ENCODE peak calls at places on chromosomes 5 and 9, in nine cellular contexts. N is mesenchymal stem cell, T is HCT116, R is heart right ventricle, F is hepatocyte, A is transverse colon, V is breast epithelium, L is sigmoid colon, E is RWPE1. U is an unnamed sample.
A peak's percentile ranks its signal among the peaks of the same experiment; 100 is the strongest.

GRCh38 chr5:42756630-42757601 is at the start of gene CCDC152:
- DNase-seq in N (peak; percentile 7), T (no peak), R (peak; percentile 5), F (no peak), A (no peak), V (no peak), L (no peak), E (no peak), U (no peak)

GRCh38 chr5:59169101-59169767 is 586.4 kb downstream of the RAB3C start:
- DNase-seq in N (no peak), T (no peak), R (no peak), F (no peak), A (no peak), V (no peak), L (no peak), E (no peak), U (no peak)

GRCh38 chr5:92885950-92886349 is 695.1 kb downstream of the NR2F1-AS1 start:
- DNase-seq in N (no peak), T (no peak), R (no peak), F (no peak), A (no peak), V (no peak), L (no peak), E (no peak), U (no peak)

GRCh38 chr9:127693697-127694096 is 13.1 kb upstream of the CFAP157 start:
- DNase-seq in N (no peak), T (no peak), R (no peak), F (no peak), A (no peak), V (no peak), L (no peak), E (no peak), U (no peak)

GRCh38 chr9:98866435-98867108 is 59.1 kb downstream of the GALNT12 start:
- DNase-seq in N (no peak), T (no peak), R (no peak), F (no peak), A (no peak), V (no peak), L (no peak), E (no peak), U (no peak)

GRCh38 chr5:35826561-35826960 is 30.1 kb upstream of the IL7R start:
- DNase-seq in N (no peak), T (no peak), R (no peak), F (no peak), A (no peak), V (no peak), L (no peak), E (no peak), U (no peak)

GRCh38 chr5:80711938-80712337 is 57.2 kb upstream of the DHFR start:
- DNase-seq in N (peak; percentile 44), T (peak; percentile 19), R (no peak), F (peak; percentile 34), A (no peak), V (no peak), L (no peak), E (peak; percentile 34), U (no peak)

GRCh38 chr5:35129276-35129675 is 81.5 kb upstream of the AGXT2 start:
- DNase-seq in N (peak; percentile 68), T (no peak), R (no peak), F (peak; percentile 20), A (no peak), V (no peak), L (no peak), E (peak; percentile 26), U (no peak)

GRCh38 chr5:176846335-176847140 is 36.2 kb downstream of the UNC5A start:
- DNase-seq in N (no peak), T (no peak), R (no peak), F (peak; percentile 26), A (no peak), V (no peak), L (no peak), E (no peak), U (no peak)

GRCh38 chr5:133321286-133321832 is 269.5 kb downstream of the HSPA4 start:
- DNase-seq in N (no peak), T (no peak), R (no peak), F (no peak), A (no peak), V (no peak), L (no peak), E (no peak), U (no peak)

GRCh38 chr5:113265190-113265589 is 169.6 kb downstream of the TSSK1B start:
- DNase-seq in N (no peak), T (no peak), R (no peak), F (no peak), A (no peak), V (no peak), L (no peak), E (no peak), U (no peak)

GRCh38 chr5:177111720-177112394 is 21.7 kb upstream of the NSD1 start:
- DNase-seq in N (peak; percentile 60), T (peak; percentile 38), R (no peak), F (peak; percentile 69), A (peak; percentile 60), V (no peak), L (no peak), E (peak; percentile 81), U (no peak)

GRCh38 chr9:126222835-126223431 is 103.7 kb upstream of the MVB12B start:
- DNase-seq in N (no peak), T (no peak), R (no peak), F (no peak), A (no peak), V (no peak), L (no peak), E (no peak), U (no peak)

GRCh38 chr5:103475629-103476240 is 86.9 kb downstream of the NUDT12 start:
- DNase-seq in N (peak; percentile 58), T (peak; percentile 33), R (no peak), F (peak; percentile 71), A (no peak), V (no peak), L (no peak), E (peak; percentile 55), U (no peak)

DNA sequence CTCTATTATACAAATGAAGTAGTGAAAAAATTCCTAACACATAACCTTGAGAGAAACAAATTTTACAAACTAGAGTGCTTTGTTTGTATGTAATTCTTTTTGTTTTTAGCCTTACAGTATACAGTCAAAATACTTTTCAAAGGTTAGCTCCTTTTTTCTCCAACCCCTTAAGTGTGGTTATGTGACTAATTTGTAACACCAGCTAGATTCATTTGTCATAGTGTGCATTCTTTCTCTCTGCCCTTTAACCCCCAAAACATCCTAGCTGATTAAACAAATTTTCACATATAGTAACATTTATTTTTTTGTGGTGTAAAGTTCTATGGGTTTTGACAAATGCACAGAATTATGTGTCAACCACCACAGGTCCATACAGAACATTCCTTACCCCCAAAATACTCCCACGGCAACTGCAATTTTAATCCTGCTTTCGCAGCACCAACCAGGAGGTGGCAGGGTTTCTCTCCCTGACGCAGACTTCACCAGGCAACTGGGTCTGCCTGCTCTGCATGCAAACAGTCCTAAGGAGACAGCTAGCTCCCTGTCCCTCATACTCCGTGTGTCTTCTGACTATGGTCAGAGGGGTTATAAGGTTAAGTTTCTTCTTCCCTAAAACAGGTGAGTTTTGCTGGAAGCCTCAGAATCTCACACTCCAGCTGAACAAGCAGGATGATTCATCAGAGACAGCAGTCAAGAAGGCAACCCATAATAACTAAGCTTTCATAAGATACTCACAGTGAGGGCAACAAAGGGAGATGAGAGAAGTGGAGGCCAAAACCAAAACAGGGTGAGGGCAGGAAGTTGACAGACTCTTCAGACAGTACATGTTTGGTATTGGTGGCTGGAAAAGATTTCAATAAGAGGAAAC is 44.5 kb upstream of the NR5A1 start:
- DNase-seq in N (peak; percentile 79), T (peak; percentile 46), R (peak; percentile 30), F (peak; percentile 72), A (peak; percentile 42), V (no peak), L (no peak), E (peak; percentile 82), U (no peak)
- H3K27ac ChIP-seq in N (peak overlapping the region; percentile 86), T (no peak overlapping the region), R (no peak overlapping the region), F (no peak overlapping the region), A (no peak overlapping the region), V (no peak overlapping the region), L (no peak overlapping the region), E (no peak overlapping the region), U (peak overlapping the region; percentile 50)

DNA sequence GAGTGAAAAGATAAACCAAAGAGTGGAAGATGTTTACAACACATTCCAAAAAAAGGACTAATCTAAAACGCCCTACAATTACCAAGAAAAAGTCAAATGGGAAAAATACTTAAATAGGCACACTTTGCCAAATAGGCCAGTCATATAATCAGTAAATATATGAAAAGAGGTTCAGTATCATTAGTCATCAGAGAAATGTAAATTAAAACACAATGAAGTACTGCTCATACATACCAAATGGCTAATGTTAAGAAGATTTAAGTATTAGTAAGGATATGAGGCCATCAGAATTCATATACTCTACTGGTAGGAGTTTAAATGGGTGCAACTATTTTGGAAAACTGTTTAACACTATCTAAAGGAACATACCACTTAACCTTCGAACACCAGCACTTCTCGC is 47.6 kb downstream of the ZDHHC21 start:
- DNase-seq in N (peak; percentile 7), T (no peak), R (no peak), F (no peak), A (no peak), V (no peak), L (no peak), E (no peak), U (peak; percentile 3)
- H3K27ac ChIP-seq in N (no peak overlapping the region), T (no peak overlapping the region), R (no peak overlapping the region), F (no peak overlapping the region), A (no peak overlapping the region), V (no peak overlapping the region), L (no peak overlapping the region), E (no peak overlapping the region), U (no peak overlapping the region)

DNA sequence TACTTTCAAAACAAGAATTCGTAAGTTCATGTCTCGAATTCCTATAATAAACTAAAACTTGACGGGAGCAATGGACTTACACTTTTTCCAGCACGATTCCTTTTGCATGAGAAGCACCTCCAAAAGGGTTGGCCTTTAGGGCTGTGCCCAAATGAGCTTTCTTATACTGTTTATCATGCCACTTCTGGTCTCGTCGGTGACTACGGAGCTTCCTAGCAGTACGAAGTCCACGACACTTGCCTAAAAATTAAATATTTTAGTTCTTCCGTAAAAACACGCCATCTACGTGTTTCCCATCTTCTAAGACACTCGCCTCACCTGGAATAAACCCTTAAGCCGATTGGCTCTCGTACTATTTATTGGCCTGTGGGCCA is 554 bp downstream of the RPS23 start:
- DNase-seq in N (no peak), T (no peak), R (no peak), F (no peak), A (no peak), V (no peak), L (no peak), E (no peak), U (no peak)
- H3K27ac ChIP-seq in N (no peak overlapping the region), T (peak overlapping the region; percentile 74), R (no peak overlapping the region), F (peak overlapping the region; percentile 87), A (peak overlapping the region; percentile 85), V (peak overlapping the region; percentile 85), L (peak overlapping the region; percentile 88), E (peak overlapping the region; percentile 83), U (peak overlapping the region; percentile 75)

DNA sequence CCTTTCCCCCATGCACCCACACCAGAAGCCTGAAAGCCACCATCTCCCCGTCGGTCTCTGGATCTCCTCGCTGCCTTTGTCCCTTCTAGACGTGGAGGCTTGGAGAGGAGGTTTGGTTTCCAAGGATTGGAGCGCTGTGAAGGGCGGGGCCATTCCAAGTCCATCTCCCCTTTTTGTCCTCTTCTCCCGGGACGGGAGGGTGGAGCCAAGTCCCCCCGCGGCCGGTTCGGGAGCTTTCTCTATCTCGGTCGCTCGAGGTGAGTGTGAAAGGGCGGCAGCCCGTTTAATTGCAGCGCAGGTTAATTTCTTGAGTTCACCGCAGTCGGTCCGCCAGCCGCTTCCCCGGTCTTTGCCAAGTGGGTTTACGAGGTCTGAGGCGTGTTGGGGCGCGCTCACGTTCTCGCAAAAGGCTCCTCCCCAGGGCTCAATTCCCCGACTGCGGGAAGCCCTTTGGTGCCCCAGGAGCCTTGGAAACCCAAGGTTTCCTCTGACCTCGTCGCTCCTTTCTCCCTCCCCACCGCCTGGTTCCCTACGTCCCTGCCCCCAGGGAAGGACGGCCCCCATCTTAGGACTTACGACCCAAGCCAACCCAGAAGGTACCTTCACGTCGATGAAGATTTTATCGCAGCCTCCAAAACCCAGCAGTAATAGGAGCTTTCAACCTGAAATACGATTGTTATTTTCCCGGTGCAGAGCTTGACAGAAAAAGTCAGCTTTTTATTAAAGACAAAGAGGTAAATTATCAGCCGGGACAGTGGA is 2.8 kb upstream of the ZNF462 start:
- DNase-seq in N (peak; percentile 63), T (peak; percentile 41), R (peak; percentile 31), F (peak; percentile 66), A (peak; percentile 71), V (peak; percentile 59), L (peak; percentile 82), E (peak; percentile 90), U (peak; percentile 48)
- H3K27ac ChIP-seq in N (peak overlapping the region; percentile 88), T (peak overlapping the region; percentile 74), R (no peak overlapping the region), F (peak overlapping the region; percentile 96), A (peak overlapping the region; percentile 85), V (peak overlapping the region; percentile 92), L (peak overlapping the region; percentile 90), E (peak overlapping the region; percentile 93), U (peak overlapping the region; percentile 85)

U was measured in epithelial cell of prostate.